ENCODE peak calls at places on chromosomes 3 and 15, in nine cellular contexts. One of them, this sample, is unnamed.

GRCh38 chr3:172244011-172244410 is 204.2 kb downstream of the GHSR start:
- DNase-seq in A673: no peak
- DNase-seq in effector memory CD4-positive, alpha-beta T cell: no peak
- DNase-seq in breast epithelium: no peak
- DNase-seq in ovary: no peak
- DNase-seq in prostate gland: no peak
- DNase-seq in mesendoderm: no peak
- DNase-seq in CD4-positive, CD25-positive, alpha-beta regulatory T cell: no peak
- DNase-seq in psoas muscle: no peak
- DNase-seq in this sample: no peak

GRCh38 chr3:104892044-104892443 is 474.7 kb upstream of the ALCAM start:
- DNase-seq in mesendoderm: no peak
- DNase-seq in breast epithelium: no peak
- DNase-seq in psoas muscle: no peak
- DNase-seq in CD4-positive, CD25-positive, alpha-beta regulatory T cell: no peak
- DNase-seq in effector memory CD4-positive, alpha-beta T cell: no peak
- DNase-seq in A673: no peak
- DNase-seq in prostate gland: no peak
- DNase-seq in ovary: no peak
- DNase-seq in this sample: no peak

GRCh38 chr15:69904296-69904560 is 193.5 kb downstream of the TLE3 start:
- DNase-seq in prostate gland: no peak
- DNase-seq in breast epithelium: no peak
- DNase-seq in CD4-positive, CD25-positive, alpha-beta regulatory T cell: no peak
- DNase-seq in psoas muscle: no peak
- DNase-seq in ovary: no peak
- DNase-seq in A673: no peak
- DNase-seq in mesendoderm: no peak
- DNase-seq in effector memory CD4-positive, alpha-beta T cell: no peak
- DNase-seq in this sample: no peak

GRCh38 chr3:188940213-188940914 is 231.4 kb upstream of the TPRG1 start:
- DNase-seq in psoas muscle: no peak
- DNase-seq in effector memory CD4-positive, alpha-beta T cell: no peak
- DNase-seq in A673: no peak
- DNase-seq in CD4-positive, CD25-positive, alpha-beta regulatory T cell: no peak
- DNase-seq in ovary: no peak
- DNase-seq in breast epithelium: no peak
- DNase-seq in prostate gland: no peak
- DNase-seq in mesendoderm: no peak
- DNase-seq in this sample: no peak

GRCh38 chr15:39584662-39585393 is 3.9 kb downstream of the THBS1 start:
- DNase-seq in effector memory CD4-positive, alpha-beta T cell: no peak
- DNase-seq in ovary: no peak
- DNase-seq in mesendoderm: no peak
- DNase-seq in breast epithelium: no peak
- DNase-seq in psoas muscle: no peak
- DNase-seq in A673: no peak
- DNase-seq in prostate gland: no peak
- DNase-seq in CD4-positive, CD25-positive, alpha-beta regulatory T cell: no peak
- DNase-seq in this sample: no peak

GRCh38 chr15:75203908-75204263 is 2.2 kb downstream of the C15orf39 start:
- DNase-seq in prostate gland: no peak
- DNase-seq in mesendoderm: no peak
- DNase-seq in CD4-positive, CD25-positive, alpha-beta regulatory T cell: no peak
- DNase-seq in ovary: no peak
- DNase-seq in effector memory CD4-positive, alpha-beta T cell: no peak
- DNase-seq in psoas muscle: no peak
- DNase-seq in A673: no peak
- DNase-seq in breast epithelium: no peak
- DNase-seq in this sample: no peak

GRCh38 chr3:140223197-140223596 is 288.2 kb downstream of the CLSTN2 start:
- DNase-seq in breast epithelium: no peak
- DNase-seq in psoas muscle: no peak
- DNase-seq in mesendoderm: no peak
- DNase-seq in A673: no peak
- DNase-seq in prostate gland: no peak
- DNase-seq in effector memory CD4-positive, alpha-beta T cell: no peak
- DNase-seq in CD4-positive, CD25-positive, alpha-beta regulatory T cell: no peak
- DNase-seq in ovary: no peak
- DNase-seq in this sample: no peak

GRCh38 chr3:23697416-23697815 is 108.3 kb upstream of the UBE2E1 start:
- DNase-seq in prostate gland: no peak
- DNase-seq in effector memory CD4-positive, alpha-beta T cell: no peak
- DNase-seq in breast epithelium: no peak
- DNase-seq in mesendoderm: no peak
- DNase-seq in ovary: no peak
- DNase-seq in psoas muscle: no peak
- DNase-seq in CD4-positive, CD25-positive, alpha-beta regulatory T cell: no peak
- DNase-seq in A673: no peak
- DNase-seq in this sample: no peak

GRCh38 chr3:159823763-159824162 is 164.9 kb upstream of the IL12A start:
- DNase-seq in CD4-positive, CD25-positive, alpha-beta regulatory T cell: no peak
- DNase-seq in mesendoderm: no peak
- DNase-seq in breast epithelium: no peak
- DNase-seq in prostate gland: no peak
- DNase-seq in psoas muscle: no peak
- DNase-seq in ovary: no peak
- DNase-seq in A673: no peak
- DNase-seq in effector memory CD4-positive, alpha-beta T cell: no peak
- DNase-seq in this sample: no peak
- H3K27ac ChIP-seq in CD4-positive, CD25-positive, alpha-beta regulatory T cell: no peak
- H3K27ac ChIP-seq in mesendoderm: no peak
- H3K27ac ChIP-seq in breast epithelium: no peak
- H3K27ac ChIP-seq in prostate gland: no peak
- H3K27ac ChIP-seq in psoas muscle: peak
- H3K27ac ChIP-seq in ovary: no peak
- H3K27ac ChIP-seq in A673: no peak
- H3K27ac ChIP-seq in effector memory CD4-positive, alpha-beta T cell: no peak
- H3K27ac ChIP-seq in this sample: no peak

GRCh38 chr3:126253072-126253471 is 72.7 kb upstream of the ALDH1L1 start:
- DNase-seq in psoas muscle: no peak
- DNase-seq in prostate gland: no peak
- DNase-seq in effector memory CD4-positive, alpha-beta T cell: no peak
- DNase-seq in mesendoderm: no peak
- DNase-seq in breast epithelium: no peak
- DNase-seq in ovary: no peak
- DNase-seq in A673: no peak
- DNase-seq in CD4-positive, CD25-positive, alpha-beta regulatory T cell: no peak
- DNase-seq in this sample: no peak

GRCh38 chr3:126258670-126259069 is 78.3 kb upstream of the ALDH1L1 start:
- DNase-seq in breast epithelium: no peak
- DNase-seq in effector memory CD4-positive, alpha-beta T cell: no peak
- DNase-seq in prostate gland: no peak
- DNase-seq in mesendoderm: peak
- DNase-seq in CD4-positive, CD25-positive, alpha-beta regulatory T cell: no peak
- DNase-seq in psoas muscle: peak
- DNase-seq in A673: peak
- DNase-seq in ovary: no peak
- DNase-seq in this sample: no peak

GRCh38 chr3:126257984-126258383 is 77.6 kb upstream of the ALDH1L1 start:
- DNase-seq in CD4-positive, CD25-positive, alpha-beta regulatory T cell: no peak
- DNase-seq in mesendoderm: no peak
- DNase-seq in breast epithelium: no peak
- DNase-seq in effector memory CD4-positive, alpha-beta T cell: no peak
- DNase-seq in prostate gland: no peak
- DNase-seq in ovary: no peak
- DNase-seq in A673: no peak
- DNase-seq in psoas muscle: no peak
- DNase-seq in this sample: no peak

GRCh38 chr3:126257174-126257573 is 76.8 kb upstream of the ALDH1L1 start:
- DNase-seq in CD4-positive, CD25-positive, alpha-beta regulatory T cell: no peak
- DNase-seq in psoas muscle: no peak
- DNase-seq in mesendoderm: no peak
- DNase-seq in breast epithelium: no peak
- DNase-seq in prostate gland: no peak
- DNase-seq in ovary: no peak
- DNase-seq in A673: no peak
- DNase-seq in effector memory CD4-positive, alpha-beta T cell: no peak
- DNase-seq in this sample: no peak

GRCh38 chr3:126256256-126256655 is 75.9 kb upstream of the ALDH1L1 start:
- DNase-seq in A673: no peak
- DNase-seq in mesendoderm: no peak
- DNase-seq in prostate gland: no peak
- DNase-seq in ovary: no peak
- DNase-seq in effector memory CD4-positive, alpha-beta T cell: no peak
- DNase-seq in breast epithelium: no peak
- DNase-seq in psoas muscle: no peak
- DNase-seq in CD4-positive, CD25-positive, alpha-beta regulatory T cell: no peak
- DNase-seq in this sample: no peak
- H3K27ac ChIP-seq in A673: no peak
- H3K27ac ChIP-seq in mesendoderm: no peak
- H3K27ac ChIP-seq in prostate gland: no peak
- H3K27ac ChIP-seq in ovary: no peak
- H3K27ac ChIP-seq in effector memory CD4-positive, alpha-beta T cell: no peak
- H3K27ac ChIP-seq in breast epithelium: no peak
- H3K27ac ChIP-seq in psoas muscle: no peak
- H3K27ac ChIP-seq in CD4-positive, CD25-positive, alpha-beta regulatory T cell: no peak
- H3K27ac ChIP-seq in this sample: no peak

GRCh38 chr3:186988806-186989205 is 58.5 kb downstream of the ST6GAL1 start:
- DNase-seq in prostate gland: no peak
- DNase-seq in CD4-positive, CD25-positive, alpha-beta regulatory T cell: no peak
- DNase-seq in breast epithelium: no peak
- DNase-seq in mesendoderm: no peak
- DNase-seq in effector memory CD4-positive, alpha-beta T cell: no peak
- DNase-seq in A673: no peak
- DNase-seq in psoas muscle: no peak
- DNase-seq in ovary: no peak
- DNase-seq in this sample: no peak

GRCh38 chr3:186990878-186991308 is 60.6 kb downstream of the ST6GAL1 start:
- DNase-seq in ovary: no peak
- DNase-seq in effector memory CD4-positive, alpha-beta T cell: no peak
- DNase-seq in mesendoderm: no peak
- DNase-seq in breast epithelium: no peak
- DNase-seq in A673: no peak
- DNase-seq in CD4-positive, CD25-positive, alpha-beta regulatory T cell: no peak
- DNase-seq in psoas muscle: no peak
- DNase-seq in prostate gland: peak
- DNase-seq in this sample: no peak

GRCh38 chr3:186991470-186991869 is 61.1 kb downstream of the ST6GAL1 start:
- DNase-seq in CD4-positive, CD25-positive, alpha-beta regulatory T cell: no peak
- DNase-seq in mesendoderm: no peak
- DNase-seq in breast epithelium: no peak
- DNase-seq in A673: no peak
- DNase-seq in psoas muscle: no peak
- DNase-seq in ovary: no peak
- DNase-seq in prostate gland: no peak
- DNase-seq in effector memory CD4-positive, alpha-beta T cell: no peak
- DNase-seq in this sample: no peak

GRCh38 chr3:186989429-186989828 is 59.1 kb downstream of the ST6GAL1 start:
- DNase-seq in ovary: no peak
- DNase-seq in psoas muscle: no peak
- DNase-seq in effector memory CD4-positive, alpha-beta T cell: no peak
- DNase-seq in breast epithelium: no peak
- DNase-seq in A673: no peak
- DNase-seq in mesendoderm: no peak
- DNase-seq in CD4-positive, CD25-positive, alpha-beta regulatory T cell: no peak
- DNase-seq in prostate gland: no peak
- DNase-seq in this sample: no peak

DNA sequence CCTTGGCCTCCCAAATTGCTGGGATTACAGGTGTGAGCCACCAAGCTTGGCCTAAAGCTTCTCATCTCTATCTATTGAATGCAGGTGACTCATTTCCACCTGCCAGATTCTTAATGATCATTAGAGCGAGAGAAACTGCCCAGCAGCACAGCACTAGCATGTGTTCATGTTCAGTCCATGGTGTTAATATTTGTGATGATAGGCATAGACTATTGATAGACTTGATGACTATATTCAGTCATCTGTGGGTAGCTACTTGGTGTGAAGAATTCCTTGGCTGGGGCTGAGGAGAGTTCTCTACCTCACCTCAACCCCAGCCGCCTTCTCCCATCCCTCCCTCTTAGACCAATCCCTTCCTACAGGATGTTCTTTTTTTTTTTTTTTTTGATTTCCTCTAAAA is 60.0 kb downstream of the ST6GAL1 start:
- DNase-seq in ovary: no peak
- DNase-seq in prostate gland: no peak
- DNase-seq in psoas muscle: no peak
- DNase-seq in mesendoderm: no peak
- DNase-seq in CD4-positive, CD25-positive, alpha-beta regulatory T cell: no peak
- DNase-seq in breast epithelium: no peak
- DNase-seq in effector memory CD4-positive, alpha-beta T cell: no peak
- DNase-seq in A673: no peak
- DNase-seq in this sample: no peak
- H3K27ac ChIP-seq in ovary: no peak
- H3K27ac ChIP-seq in prostate gland: peak
- H3K27ac ChIP-seq in psoas muscle: no peak
- H3K27ac ChIP-seq in mesendoderm: no peak
- H3K27ac ChIP-seq in CD4-positive, CD25-positive, alpha-beta regulatory T cell: no peak
- H3K27ac ChIP-seq in breast epithelium: no peak
- H3K27ac ChIP-seq in effector memory CD4-positive, alpha-beta T cell: no peak
- H3K27ac ChIP-seq in A673: no peak
- H3K27ac ChIP-seq in this sample: no peak

GRCh38 chr15:28895566-28895965 is 9.8 kb downstream of the APBA2 start:
- DNase-seq in psoas muscle: no peak
- DNase-seq in A673: no peak
- DNase-seq in effector memory CD4-positive, alpha-beta T cell: no peak
- DNase-seq in mesendoderm: no peak
- DNase-seq in prostate gland: no peak
- DNase-seq in CD4-positive, CD25-positive, alpha-beta regulatory T cell: no peak
- DNase-seq in ovary: no peak
- DNase-seq in breast epithelium: no peak
- DNase-seq in this sample: no peak

GRCh38 chr15:28897861-28898608 is 12.3 kb downstream of the APBA2 start:
- DNase-seq in effector memory CD4-positive, alpha-beta T cell: no peak
- DNase-seq in A673: no peak
- DNase-seq in psoas muscle: no peak
- DNase-seq in mesendoderm: no peak
- DNase-seq in prostate gland: no peak
- DNase-seq in breast epithelium: no peak
- DNase-seq in CD4-positive, CD25-positive, alpha-beta regulatory T cell: no peak
- DNase-seq in ovary: no peak
- DNase-seq in this sample: no peak

GRCh38 chr15:28895146-28895545 is 9.4 kb downstream of the APBA2 start:
- DNase-seq in prostate gland: no peak
- DNase-seq in A673: no peak
- DNase-seq in effector memory CD4-positive, alpha-beta T cell: no peak
- DNase-seq in ovary: no peak
- DNase-seq in breast epithelium: no peak
- DNase-seq in CD4-positive, CD25-positive, alpha-beta regulatory T cell: no peak
- DNase-seq in psoas muscle: no peak
- DNase-seq in mesendoderm: no peak
- DNase-seq in this sample: no peak

GRCh38 chr15:28899061-28899738 is 13.4 kb downstream of the APBA2 start:
- DNase-seq in A673: no peak
- DNase-seq in ovary: no peak
- DNase-seq in effector memory CD4-positive, alpha-beta T cell: no peak
- DNase-seq in prostate gland: no peak
- DNase-seq in mesendoderm: no peak
- DNase-seq in psoas muscle: no peak
- DNase-seq in CD4-positive, CD25-positive, alpha-beta regulatory T cell: no peak
- DNase-seq in breast epithelium: no peak
- DNase-seq in this sample: no peak

GRCh38 chr15:28896944-28897343 is 11.2 kb downstream of the APBA2 start:
- DNase-seq in prostate gland: no peak
- DNase-seq in ovary: no peak
- DNase-seq in breast epithelium: no peak
- DNase-seq in mesendoderm: no peak
- DNase-seq in psoas muscle: no peak
- DNase-seq in A673: peak
- DNase-seq in effector memory CD4-positive, alpha-beta T cell: no peak
- DNase-seq in CD4-positive, CD25-positive, alpha-beta regulatory T cell: no peak
- DNase-seq in this sample: no peak
- H3K27ac ChIP-seq in prostate gland: no peak
- H3K27ac ChIP-seq in ovary: no peak
- H3K27ac ChIP-seq in breast epithelium: no peak
- H3K27ac ChIP-seq in mesendoderm: no peak
- H3K27ac ChIP-seq in psoas muscle: no peak
- H3K27ac ChIP-seq in A673: no peak
- H3K27ac ChIP-seq in effector memory CD4-positive, alpha-beta T cell: no peak
- H3K27ac ChIP-seq in CD4-positive, CD25-positive, alpha-beta regulatory T cell: no peak
- H3K27ac ChIP-seq in this sample: no peak